ENCODE peak calls at places on chromosomes 2 and 18, in five cellular contexts. One of them, this sample, is unnamed.

GRCh38 chr2:25098558-25099486 is 56.9 kb downstream of the EFR3B start:
- DNase-seq in stimulated activated CD4-positive, alpha-beta T cell treated with anti-CD3 and anti-CD28 coated beads, Interleukin-2, amount 100 ng/mL, for 4 hours: no peak
- DNase-seq in chondrocyte: no peak
- DNase-seq in left lung: no peak
- DNase-seq in endothelial cell of umbilical vein: peak; percentile 86
- DNase-seq in this sample: no peak

GRCh38 chr2:220296174-220296573 is 668.7 kb downstream of the SLC4A3 start:
- DNase-seq in chondrocyte: no peak
- DNase-seq in endothelial cell of umbilical vein: no peak
- DNase-seq in stimulated activated CD4-positive, alpha-beta T cell treated with anti-CD3 and anti-CD28 coated beads, Interleukin-2, amount 100 ng/mL, for 4 hours: no peak
- DNase-seq in left lung: no peak
- DNase-seq in this sample: no peak

GRCh38 chr2:15115786-15116185 is 445.3 kb downstream of the NBAS start:
- DNase-seq in endothelial cell of umbilical vein: no peak
- DNase-seq in stimulated activated CD4-positive, alpha-beta T cell treated with anti-CD3 and anti-CD28 coated beads, Interleukin-2, amount 100 ng/mL, for 4 hours: no peak
- DNase-seq in chondrocyte: no peak
- DNase-seq in left lung: no peak
- DNase-seq in this sample: no peak

GRCh38 chr2:49914281-49914680 is 760.0 kb upstream of the FSHR start:
- DNase-seq in stimulated activated CD4-positive, alpha-beta T cell treated with anti-CD3 and anti-CD28 coated beads, Interleukin-2, amount 100 ng/mL, for 4 hours: no peak
- DNase-seq in endothelial cell of umbilical vein: no peak
- DNase-seq in left lung: no peak
- DNase-seq in chondrocyte: no peak
- DNase-seq in this sample: no peak

GRCh38 chr2:182924311-182924710 is 57.9 kb upstream of the FRZB start:
- DNase-seq in chondrocyte: no peak
- DNase-seq in endothelial cell of umbilical vein: no peak
- DNase-seq in left lung: no peak
- DNase-seq in stimulated activated CD4-positive, alpha-beta T cell treated with anti-CD3 and anti-CD28 coated beads, Interleukin-2, amount 100 ng/mL, for 4 hours: no peak
- DNase-seq in this sample: no peak

GRCh38 chr2:138536302-138536701 is 34.7 kb downstream of the SPOPL start:
- DNase-seq in chondrocyte: no peak
- DNase-seq in stimulated activated CD4-positive, alpha-beta T cell treated with anti-CD3 and anti-CD28 coated beads, Interleukin-2, amount 100 ng/mL, for 4 hours: no peak
- DNase-seq in endothelial cell of umbilical vein: no peak
- DNase-seq in left lung: no peak
- DNase-seq in this sample: no peak

GRCh38 chr2:26011990-26012856 is 21.7 kb upstream of the RAB10 start:
- DNase-seq in stimulated activated CD4-positive, alpha-beta T cell treated with anti-CD3 and anti-CD28 coated beads, Interleukin-2, amount 100 ng/mL, for 4 hours: no peak
- DNase-seq in chondrocyte: no peak
- DNase-seq in left lung: no peak
- DNase-seq in endothelial cell of umbilical vein: peak; percentile 39
- DNase-seq in this sample: no peak

GRCh38 chr18:59672125-59672769 is 25.0 kb downstream of the CCBE1 start:
- DNase-seq in stimulated activated CD4-positive, alpha-beta T cell treated with anti-CD3 and anti-CD28 coated beads, Interleukin-2, amount 100 ng/mL, for 4 hours: no peak
- DNase-seq in endothelial cell of umbilical vein: no peak
- DNase-seq in chondrocyte: no peak
- DNase-seq in left lung: no peak
- DNase-seq in this sample: no peak

GRCh38 chr2:100752628-100753333 is 67.2 kb upstream of the NPAS2 start:
- DNase-seq in stimulated activated CD4-positive, alpha-beta T cell treated with anti-CD3 and anti-CD28 coated beads, Interleukin-2, amount 100 ng/mL, for 4 hours: no peak
- DNase-seq in left lung: no peak
- DNase-seq in chondrocyte: no peak
- DNase-seq in endothelial cell of umbilical vein: no peak
- DNase-seq in this sample: no peak

GRCh38 chr18:70636991-70637390 is 348.1 kb downstream of the SOCS6 start:
- DNase-seq in left lung: no peak
- DNase-seq in endothelial cell of umbilical vein: no peak
- DNase-seq in chondrocyte: no peak
- DNase-seq in stimulated activated CD4-positive, alpha-beta T cell treated with anti-CD3 and anti-CD28 coated beads, Interleukin-2, amount 100 ng/mL, for 4 hours: no peak
- DNase-seq in this sample: no peak

GRCh38 chr2:37005118-37005868 is 39.0 kb upstream of the STRN start:
- DNase-seq in left lung: no peak
- DNase-seq in chondrocyte: no peak
- DNase-seq in endothelial cell of umbilical vein: peak; percentile 58
- DNase-seq in stimulated activated CD4-positive, alpha-beta T cell treated with anti-CD3 and anti-CD28 coated beads, Interleukin-2, amount 100 ng/mL, for 4 hours: no peak
- DNase-seq in this sample: no peak

GRCh38 chr2:13558368-13558767 is 841.6 kb downstream of the TRIB2 start:
- DNase-seq in left lung: no peak
- DNase-seq in chondrocyte: no peak
- DNase-seq in endothelial cell of umbilical vein: no peak
- DNase-seq in stimulated activated CD4-positive, alpha-beta T cell treated with anti-CD3 and anti-CD28 coated beads, Interleukin-2, amount 100 ng/mL, for 4 hours: no peak
- DNase-seq in this sample: no peak

This sample was measured in spleen.